ENCODE peak calls at places on chromosomes 5 and 9, in six cellular contexts. One of them, this sample, is unnamed.
A peak's percentile ranks its signal among the peaks of the same experiment; 100 is the strongest.

GRCh38 chr5:937151-937924 is 44.7 kb downstream of the TRIP13 start:
- DNase-seq in effector memory CD8-positive, alpha-beta T cell: no peak
- DNase-seq in NCI-H2081: no peak
- DNase-seq in body of pancreas: no peak
- DNase-seq in MCF 10A: no peak
- DNase-seq in fibroblast of villous mesenchyme: no peak
- DNase-seq in this sample: peak; percentile 3

GRCh38 chr5:172430354-172430753 is 24.0 kb downstream of the SH3PXD2B start:
- DNase-seq in effector memory CD8-positive, alpha-beta T cell: no peak
- DNase-seq in NCI-H2081: no peak
- DNase-seq in body of pancreas: no peak
- DNase-seq in MCF 10A: no peak
- DNase-seq in fibroblast of villous mesenchyme: no peak
- DNase-seq in this sample: no peak

GRCh38 chr5:90438100-90438499 is 28.5 kb upstream of the CETN3 start:
- DNase-seq in effector memory CD8-positive, alpha-beta T cell: no peak
- DNase-seq in NCI-H2081: no peak
- DNase-seq in body of pancreas: no peak
- DNase-seq in MCF 10A: no peak
- DNase-seq in fibroblast of villous mesenchyme: peak; percentile 8
- DNase-seq in this sample: no peak

GRCh38 chr9:79895232-79895631 is 323.5 kb downstream of the TLE4 start:
- DNase-seq in effector memory CD8-positive, alpha-beta T cell: no peak
- DNase-seq in NCI-H2081: no peak
- DNase-seq in body of pancreas: no peak
- DNase-seq in MCF 10A: no peak
- DNase-seq in fibroblast of villous mesenchyme: no peak
- DNase-seq in this sample: no peak

GRCh38 chr9:98391884-98392283 is 136.4 kb upstream of the TBC1D2 start:
- DNase-seq in effector memory CD8-positive, alpha-beta T cell: no peak
- DNase-seq in NCI-H2081: no peak
- DNase-seq in body of pancreas: no peak
- DNase-seq in MCF 10A: no peak
- DNase-seq in fibroblast of villous mesenchyme: no peak
- DNase-seq in this sample: no peak

GRCh38 chr5:62771331-62771730 is 192.7 kb downstream of the LRRC70 start:
- DNase-seq in effector memory CD8-positive, alpha-beta T cell: no peak
- DNase-seq in NCI-H2081: no peak
- DNase-seq in body of pancreas: no peak
- DNase-seq in MCF 10A: no peak
- DNase-seq in fibroblast of villous mesenchyme: peak; percentile 42
- DNase-seq in this sample: no peak

GRCh38 chr9:136821333-136822031 is 13.7 kb downstream of the RABL6 start:
- DNase-seq in effector memory CD8-positive, alpha-beta T cell: no peak
- DNase-seq in NCI-H2081: no peak
- DNase-seq in body of pancreas: peak; percentile 9
- DNase-seq in MCF 10A: no peak
- DNase-seq in fibroblast of villous mesenchyme: peak; percentile 20
- DNase-seq in this sample: no peak

GRCh38 chr5:125209650-125210049 is 463.2 kb upstream of the ZNF608 start:
- DNase-seq in effector memory CD8-positive, alpha-beta T cell: no peak
- DNase-seq in NCI-H2081: no peak
- DNase-seq in body of pancreas: peak; percentile 49
- DNase-seq in MCF 10A: no peak
- DNase-seq in fibroblast of villous mesenchyme: peak; percentile 24
- DNase-seq in this sample: no peak

GRCh38 chr9:79883073-79883645 is 311.4 kb downstream of the TLE4 start:
- DNase-seq in effector memory CD8-positive, alpha-beta T cell: peak; percentile 55
- DNase-seq in NCI-H2081: no peak
- DNase-seq in body of pancreas: no peak
- DNase-seq in MCF 10A: no peak
- DNase-seq in fibroblast of villous mesenchyme: no peak
- DNase-seq in this sample: no peak

GRCh38 chr5:68381060-68381459 is 165.5 kb downstream of the PIK3R1 start:
- DNase-seq in effector memory CD8-positive, alpha-beta T cell: no peak
- DNase-seq in NCI-H2081: no peak
- DNase-seq in body of pancreas: no peak
- DNase-seq in MCF 10A: no peak
- DNase-seq in fibroblast of villous mesenchyme: peak; percentile 43
- DNase-seq in this sample: no peak

GRCh38 chr5:96023518-96023917 is 61.9 kb upstream of the ELL2 start:
- DNase-seq in effector memory CD8-positive, alpha-beta T cell: no peak
- DNase-seq in NCI-H2081: no peak
- DNase-seq in body of pancreas: no peak
- DNase-seq in MCF 10A: no peak
- DNase-seq in fibroblast of villous mesenchyme: peak; percentile 76
- DNase-seq in this sample: no peak

GRCh38 chr9:91530829-91531228 is 107.2 kb upstream of the NFIL3 start:
- DNase-seq in effector memory CD8-positive, alpha-beta T cell: no peak
- DNase-seq in NCI-H2081: no peak
- DNase-seq in body of pancreas: no peak
- DNase-seq in MCF 10A: no peak
- DNase-seq in fibroblast of villous mesenchyme: peak; percentile 38
- DNase-seq in this sample: no peak